ENCODE peak calls at places on chromosomes 5 and 9, in ten cellular contexts. K, H, A, T, E, O, F, V, W and B are unnamed samples.

GRCh38 chr9:20208156-20208555 is 414.1 kb downstream of the MLLT3 start:
- DNase-seq in K (no peak), H (no peak), A (no peak), T (no peak), E (no peak), O (no peak), F (no peak), V (no peak), W (no peak), B (no peak)

GRCh38 chr9:127754761-127755557 is 19.9 kb upstream of the TOR2A start:
- DNase-seq in K (no peak), H (no peak), A (no peak), T (peak; percentile 68), E (no peak), O (no peak), F (no peak), V (no peak), W (no peak), B (no peak)

GRCh38 chr5:137753227-137753985 is 757 bp downstream of the HNRNPA0 start:
- DNase-seq in K (peak; percentile 48), H (no peak), A (peak; percentile 58), T (no peak), E (peak; percentile 87), O (peak; percentile 39), F (peak; percentile 43), V (peak; percentile 59), W (no peak), B (peak; percentile 44)

GRCh38 chr5:159883522-159883950 is 32.7 kb upstream of the ADRA1B start:
- DNase-seq in K (no peak), H (no peak), A (no peak), T (no peak), E (no peak), O (no peak), F (no peak), V (no peak), W (peak; percentile 52), B (peak; percentile 76)

GRCh38 chr9:36818965-36819870 is 214.8 kb downstream of the PAX5 start:
- DNase-seq in K (no peak), H (no peak), A (no peak), T (peak; percentile 62), E (peak; percentile 65), O (no peak), F (no peak), V (peak; percentile 37), W (no peak), B (no peak)

GRCh38 chr9:18379073-18379811 is 94.7 kb upstream of the ADAMTSL1 start:
- DNase-seq in K (no peak), H (peak; percentile 82), A (no peak), T (peak; percentile 71), E (no peak), O (no peak), F (no peak), V (no peak), W (peak; percentile 77), B (no peak)

GRCh38 chr9:36949470-36949869 is 84.6 kb downstream of the PAX5 start:
- DNase-seq in K (no peak), H (no peak), A (no peak), T (no peak), E (no peak), O (no peak), F (no peak), V (no peak), W (no peak), B (no peak)

GRCh38 chr9:37960631-37961030 is 56.7 kb upstream of the SLC25A51 start:
- DNase-seq in K (no peak), H (no peak), A (no peak), T (no peak), E (no peak), O (no peak), F (no peak), V (no peak), W (no peak), B (no peak)

GRCh38 chr9:119221281-119221680 is 148.0 kb downstream of the BRINP1 start:
- DNase-seq in K (no peak), H (no peak), A (no peak), T (no peak), E (no peak), O (no peak), F (no peak), V (no peak), W (no peak), B (no peak)

GRCh38 chr5:135705230-135705631 is 126.4 kb upstream of the CXCL14 start:
- DNase-seq in K (no peak), H (no peak), A (no peak), T (no peak), E (no peak), O (no peak), F (peak; percentile 55), V (no peak), W (no peak), B (no peak)

GRCh38 chr5:83471405-83472212 is at the start of gene VCAN:
- DNase-seq in K (peak; percentile 25), H (peak; percentile 64), A (peak; percentile 65), T (peak; percentile 94), E (peak; percentile 90), O (peak; percentile 38), F (peak; percentile 9), V (no peak), W (peak; percentile 92), B (peak; percentile 91)

GRCh38 chr5:132962429-132962928 is 955 bp downstream of the AFF4 start:
- DNase-seq in K (peak; percentile 32), H (no peak), A (no peak), T (peak; percentile 83), E (no peak), O (no peak), F (peak; percentile 30), V (no peak), W (peak; percentile 43), B (no peak)

GRCh38 chr5:14036947-14037346 is 92.5 kb upstream of the DNAH5 start:
- DNase-seq in K (no peak), H (no peak), A (no peak), T (peak; percentile 79), E (no peak), O (no peak), F (no peak), V (no peak), W (no peak), B (no peak)
- H3K27ac ChIP-seq in K (peak overlapping the region; percentile 65), H (peak overlapping the region; percentile 99), A (no peak overlapping the region), T (peak overlapping the region; percentile 79), E (no peak overlapping the region), O (no peak overlapping the region), F (peak overlapping the region; percentile 72), V (no peak overlapping the region), W (peak overlapping the region; percentile 91), B (no peak overlapping the region)

DNA sequence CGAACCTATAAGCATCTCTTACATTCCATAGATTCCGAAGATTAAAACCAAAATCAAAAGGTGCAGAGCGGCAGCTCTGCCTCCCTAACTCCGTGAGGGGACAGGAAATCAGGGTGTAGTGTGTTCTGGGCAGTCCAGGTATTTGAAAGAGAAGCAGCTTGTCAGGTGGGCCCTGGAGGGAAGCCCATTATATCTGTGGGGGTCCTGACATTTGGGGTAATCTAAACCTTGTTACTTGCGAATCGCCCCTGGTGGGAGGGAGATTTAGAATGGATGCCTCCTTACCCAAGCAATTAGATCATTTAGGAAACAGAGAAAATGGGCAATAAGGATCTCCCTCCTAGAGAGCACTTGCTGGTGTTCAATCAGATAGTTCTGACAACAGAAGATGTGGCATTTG is 126.9 kb downstream of the EFNA5 start:
- DNase-seq in K (no peak), H (no peak), A (no peak), T (no peak), E (no peak), O (no peak), F (no peak), V (no peak), W (no peak), B (no peak)
- H3K27ac ChIP-seq in K (no peak overlapping the region), H (no peak overlapping the region), A (peak overlapping the region; percentile 73), T (no peak overlapping the region), E (no peak overlapping the region), O (no peak overlapping the region), F (no peak overlapping the region), V (no peak overlapping the region), W (no peak overlapping the region), B (peak overlapping the region; percentile 58)

GRCh38 chr9:123174079-123174478 is 94.3 kb downstream of the STRBP start:
- DNase-seq in K (no peak), H (no peak), A (no peak), T (no peak), E (no peak), O (no peak), F (no peak), V (no peak), W (no peak), B (no peak)
- H3K27ac ChIP-seq in K (no peak overlapping the region), H (no peak overlapping the region), A (no peak overlapping the region), T (no peak overlapping the region), E (no peak overlapping the region), O (no peak overlapping the region), F (no peak overlapping the region), V (no peak overlapping the region), W (no peak overlapping the region), B (no peak overlapping the region)

GRCh38 chr9:108443278-108443633 is 412.5 kb downstream of the ACTL7B start:
- DNase-seq in K (no peak), H (peak; percentile 20), A (no peak), T (no peak), E (no peak), O (no peak), F (no peak), V (no peak), W (no peak), B (no peak)

GRCh38 chr9:108445431-108446018 is 410.3 kb downstream of the ACTL7B start:
- DNase-seq in K (no peak), H (no peak), A (no peak), T (no peak), E (no peak), O (no peak), F (no peak), V (no peak), W (no peak), B (no peak)

GRCh38 chr9:108442604-108443277 is 413.0 kb downstream of the ACTL7B start:
- DNase-seq in K (no peak), H (peak; percentile 21), A (no peak), T (no peak), E (no peak), O (no peak), F (no peak), V (no peak), W (no peak), B (no peak)

GRCh38 chr9:108443741-108444140 is 412.0 kb downstream of the ACTL7B start:
- DNase-seq in K (no peak), H (peak; percentile 18), A (no peak), T (no peak), E (no peak), O (no peak), F (no peak), V (no peak), W (no peak), B (no peak)

DNA sequence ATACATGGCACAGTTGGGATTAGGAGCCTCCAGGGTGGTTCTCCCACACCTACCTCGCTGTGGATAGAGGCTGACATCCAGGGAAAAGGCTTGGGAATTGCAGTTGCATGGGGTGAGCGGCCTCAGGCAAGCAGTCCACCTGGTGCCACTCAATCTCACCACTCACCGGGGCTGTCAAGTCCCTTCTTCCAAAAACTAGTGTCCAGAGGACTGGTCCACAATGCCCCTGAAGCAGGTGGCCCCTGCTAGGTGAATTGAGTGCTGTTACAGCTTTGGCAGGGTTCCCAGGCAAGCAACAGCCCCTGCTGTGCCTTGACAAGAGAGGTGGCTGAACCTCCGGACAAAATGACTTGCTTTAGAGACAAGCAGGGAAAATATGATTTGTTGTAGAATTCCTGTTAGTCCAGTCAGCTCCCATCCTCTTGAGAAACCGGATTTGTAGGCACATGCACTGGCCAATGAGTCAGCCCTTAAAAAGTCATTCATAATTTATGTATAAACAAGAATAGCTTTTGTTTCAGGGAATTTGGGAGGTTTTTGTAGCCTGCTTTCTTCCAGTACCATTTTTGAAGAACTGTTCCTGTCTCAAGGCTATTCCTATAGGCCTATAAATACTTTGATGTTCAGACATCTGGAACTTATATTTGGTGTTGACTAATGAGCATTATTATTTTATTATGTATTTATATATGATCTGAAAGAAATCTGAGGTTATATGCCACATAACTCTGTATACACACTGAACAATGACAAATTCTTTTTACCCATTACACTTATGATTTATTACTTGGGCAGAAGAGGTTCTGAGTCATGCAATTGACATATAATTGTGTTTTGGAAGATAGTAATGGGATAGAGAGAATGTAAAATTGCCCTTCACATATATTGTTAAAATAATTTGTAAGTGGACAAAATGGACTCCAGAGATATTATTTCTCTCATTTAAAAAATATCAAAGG is 411.1 kb downstream of the ACTL7B start:
- DNase-seq in K (no peak), H (peak; percentile 86), A (no peak), T (no peak), E (no peak), O (no peak), F (no peak), V (no peak), W (peak; percentile 86), B (no peak)
- H3K27ac ChIP-seq in K (peak overlapping the region; percentile 34), H (peak overlapping the region; percentile 79), A (no peak overlapping the region), T (no peak overlapping the region), E (no peak overlapping the region), O (no peak overlapping the region), F (no peak overlapping the region), V (no peak overlapping the region), W (peak overlapping the region; percentile 80), B (peak overlapping the region; percentile 62)